ENCODE peak calls at places on chromosomes 11 and 22, in five cellular contexts. One of them, this sample, is unnamed.

GRCh38 chr11:66336234-66337102 is at the start of gene RIN1:
- DNase-seq in uterus: peak; percentile 65
- DNase-seq in stomach: peak; percentile 75
- DNase-seq in cardiac muscle cell: peak; percentile 96
- DNase-seq in tibial artery: no peak
- DNase-seq in this sample: no peak

GRCh38 chr11:97909544-97910394 is 1111.0 kb upstream of the CNTN5 start:
- DNase-seq in uterus: no peak
- DNase-seq in stomach: no peak
- DNase-seq in cardiac muscle cell: peak; percentile 83
- DNase-seq in tibial artery: no peak
- DNase-seq in this sample: no peak

GRCh38 chr11:117314840-117315239 is 1.2 kb downstream of the BACE1 start:
- DNase-seq in uterus: no peak
- DNase-seq in stomach: no peak
- DNase-seq in cardiac muscle cell: peak; percentile 25
- DNase-seq in tibial artery: no peak
- DNase-seq in this sample: no peak

GRCh38 chr11:117868815-117869642 is 7.4 kb downstream of the FXYD6 start:
- DNase-seq in uterus: no peak
- DNase-seq in stomach: no peak
- DNase-seq in cardiac muscle cell: no peak
- DNase-seq in tibial artery: no peak
- DNase-seq in this sample: peak; percentile 62

GRCh38 chr11:75186999-75187398 is 36.1 kb downstream of the SLCO2B1 start:
- DNase-seq in uterus: no peak
- DNase-seq in stomach: no peak
- DNase-seq in cardiac muscle cell: no peak
- DNase-seq in tibial artery: no peak
- DNase-seq in this sample: no peak

GRCh38 chr11:90556612-90557011 is 333.8 kb upstream of the CHORDC1 start:
- DNase-seq in uterus: no peak
- DNase-seq in stomach: no peak
- DNase-seq in cardiac muscle cell: no peak
- DNase-seq in tibial artery: no peak
- DNase-seq in this sample: no peak

GRCh38 chr11:75471134-75471943 is 38.3 kb upstream of the KLHL35 start:
- DNase-seq in uterus: no peak
- DNase-seq in stomach: no peak
- DNase-seq in cardiac muscle cell: no peak
- DNase-seq in tibial artery: no peak
- DNase-seq in this sample: peak; percentile 59

GRCh38 chr22:21000987-21001600 is 824 bp downstream of the THAP7 start:
- DNase-seq in uterus: no peak
- DNase-seq in stomach: no peak
- DNase-seq in cardiac muscle cell: no peak
- DNase-seq in tibial artery: no peak
- DNase-seq in this sample: no peak

GRCh38 chr11:12090061-12090572 is 20.3 kb upstream of the MICAL2 start:
- DNase-seq in uterus: no peak
- DNase-seq in stomach: no peak
- DNase-seq in cardiac muscle cell: peak; percentile 63
- DNase-seq in tibial artery: peak; percentile 61
- DNase-seq in this sample: no peak

GRCh38 chr22:20943104-20943933 is 23.7 kb upstream of the AIFM3 start:
- DNase-seq in uterus: no peak
- DNase-seq in stomach: no peak
- DNase-seq in cardiac muscle cell: no peak
- DNase-seq in tibial artery: no peak
- DNase-seq in this sample: no peak

GRCh38 chr11:76799061-76799804 is 16.1 kb downstream of the TSKU start:
- DNase-seq in uterus: peak; percentile 92
- DNase-seq in stomach: peak; percentile 86
- DNase-seq in cardiac muscle cell: peak; percentile 90
- DNase-seq in tibial artery: peak; percentile 90
- DNase-seq in this sample: peak; percentile 87

GRCh38 chr11:97109078-97109477 is 719.3 kb downstream of the JRKL start:
- DNase-seq in uterus: no peak
- DNase-seq in stomach: no peak
- DNase-seq in cardiac muscle cell: no peak
- DNase-seq in tibial artery: no peak
- DNase-seq in this sample: no peak

GRCh38 chr11:45658292-45658991 is 7.0 kb downstream of the CHST1 start:
- DNase-seq in uterus: peak; percentile 51
- DNase-seq in stomach: peak; percentile 34
- DNase-seq in cardiac muscle cell: peak; percentile 88
- DNase-seq in tibial artery: peak; percentile 90
- DNase-seq in this sample: peak; percentile 69

GRCh38 chr11:65555693-65556231 is 2.4 kb downstream of the LTBP3 start:
- DNase-seq in uterus: no peak
- DNase-seq in stomach: no peak
- DNase-seq in cardiac muscle cell: peak; percentile 81
- DNase-seq in tibial artery: peak; percentile 86
- DNase-seq in this sample: peak; percentile 45

GRCh38 chr22:38104084-38104483 is 6.4 kb downstream of the BAIAP2L2 start:
- DNase-seq in uterus: no peak
- DNase-seq in stomach: no peak
- DNase-seq in cardiac muscle cell: peak; percentile 33
- DNase-seq in tibial artery: no peak
- DNase-seq in this sample: no peak

GRCh38 chr22:20117656-20118571 is 888 bp upstream of the TRMT2A start:
- DNase-seq in uterus: no peak
- DNase-seq in stomach: no peak
- DNase-seq in cardiac muscle cell: peak; percentile 30
- DNase-seq in tibial artery: no peak
- DNase-seq in this sample: peak; percentile 34

GRCh38 chr22:22210375-22210774 is 34.2 kb upstream of the VPREB1 start:
- DNase-seq in uterus: no peak
- DNase-seq in stomach: no peak
- DNase-seq in cardiac muscle cell: peak; percentile 43
- DNase-seq in tibial artery: no peak
- DNase-seq in this sample: no peak

GRCh38 chr11:110362916-110363574 is 66.6 kb upstream of the RDX start:
- DNase-seq in uterus: no peak
- DNase-seq in stomach: peak; percentile 39
- DNase-seq in cardiac muscle cell: peak; percentile 30
- DNase-seq in tibial artery: no peak
- DNase-seq in this sample: peak; percentile 66

GRCh38 chr11:71370020-71370747 is 78.0 kb downstream of the DHCR7 start:
- DNase-seq in uterus: no peak
- DNase-seq in stomach: no peak
- DNase-seq in cardiac muscle cell: no peak
- DNase-seq in tibial artery: no peak
- DNase-seq in this sample: no peak

GRCh38 chr11:17328856-17329490 is 22.6 kb upstream of the NCR3LG1 start:
- DNase-seq in uterus: no peak
- DNase-seq in stomach: peak; percentile 46
- DNase-seq in cardiac muscle cell: no peak
- DNase-seq in tibial artery: no peak
- DNase-seq in this sample: peak; percentile 48

GRCh38 chr22:30217698-30218565 is 28.6 kb downstream of the LIF start:
- DNase-seq in uterus: no peak
- DNase-seq in stomach: no peak
- DNase-seq in cardiac muscle cell: no peak
- DNase-seq in tibial artery: peak; percentile 82
- DNase-seq in this sample: no peak

GRCh38 chr11:13174090-13174489 is 103.5 kb upstream of the BMAL1 start:
- DNase-seq in uterus: no peak
- DNase-seq in stomach: no peak
- DNase-seq in cardiac muscle cell: no peak
- DNase-seq in tibial artery: no peak
- DNase-seq in this sample: no peak

GRCh38 chr22:44211946-44212930 is 31.5 kb downstream of the PARVG start:
- DNase-seq in uterus: no peak
- DNase-seq in stomach: no peak
- DNase-seq in cardiac muscle cell: peak; percentile 49
- DNase-seq in tibial artery: no peak
- DNase-seq in this sample: no peak

GRCh38 chr22:20750461-20751184 is 23.3 kb upstream of the SERPIND1 start:
- DNase-seq in uterus: peak; percentile 66
- DNase-seq in stomach: peak; percentile 50
- DNase-seq in cardiac muscle cell: peak; percentile 84
- DNase-seq in tibial artery: peak; percentile 71
- DNase-seq in this sample: peak; percentile 49

GRCh38 chr11:45995342-45995734 is 72.9 kb downstream of the LARGE2 start:
- DNase-seq in uterus: no peak
- DNase-seq in stomach: no peak
- DNase-seq in cardiac muscle cell: no peak
- DNase-seq in tibial artery: no peak
- DNase-seq in this sample: no peak

GRCh38 chr11:45305874-45306623 is 19.9 kb upstream of the SYT13 start:
- DNase-seq in uterus: no peak
- DNase-seq in stomach: no peak
- DNase-seq in cardiac muscle cell: no peak
- DNase-seq in tibial artery: no peak
- DNase-seq in this sample: no peak

GRCh38 chr22:35102663-35103062 is 36.7 kb downstream of the ISX start:
- DNase-seq in uterus: no peak
- DNase-seq in stomach: no peak
- DNase-seq in cardiac muscle cell: peak; percentile 4
- DNase-seq in tibial artery: no peak
- DNase-seq in this sample: no peak

GRCh38 chr22:19942071-19942885 is 660 bp upstream of the TXNRD2 start:
- DNase-seq in uterus: peak; percentile 35
- DNase-seq in stomach: no peak
- DNase-seq in cardiac muscle cell: peak; percentile 80
- DNase-seq in tibial artery: peak; percentile 70
- DNase-seq in this sample: peak; percentile 56

GRCh38 chr22:25630446-25630845 is 66.0 kb downstream of the GRK3 start:
- DNase-seq in uterus: no peak
- DNase-seq in stomach: no peak
- DNase-seq in cardiac muscle cell: peak; percentile 50
- DNase-seq in tibial artery: no peak
- DNase-seq in this sample: no peak

GRCh38 chr11:12749442-12749841 is 75.2 kb downstream of the TEAD1 start:
- DNase-seq in uterus: no peak
- DNase-seq in stomach: no peak
- DNase-seq in cardiac muscle cell: no peak
- DNase-seq in tibial artery: no peak
- DNase-seq in this sample: no peak

GRCh38 chr22:30562391-30562790 is 12.1 kb downstream of the GAL3ST1 start:
- DNase-seq in uterus: no peak
- DNase-seq in stomach: no peak
- DNase-seq in cardiac muscle cell: no peak
- DNase-seq in tibial artery: no peak
- DNase-seq in this sample: no peak

DNA sequence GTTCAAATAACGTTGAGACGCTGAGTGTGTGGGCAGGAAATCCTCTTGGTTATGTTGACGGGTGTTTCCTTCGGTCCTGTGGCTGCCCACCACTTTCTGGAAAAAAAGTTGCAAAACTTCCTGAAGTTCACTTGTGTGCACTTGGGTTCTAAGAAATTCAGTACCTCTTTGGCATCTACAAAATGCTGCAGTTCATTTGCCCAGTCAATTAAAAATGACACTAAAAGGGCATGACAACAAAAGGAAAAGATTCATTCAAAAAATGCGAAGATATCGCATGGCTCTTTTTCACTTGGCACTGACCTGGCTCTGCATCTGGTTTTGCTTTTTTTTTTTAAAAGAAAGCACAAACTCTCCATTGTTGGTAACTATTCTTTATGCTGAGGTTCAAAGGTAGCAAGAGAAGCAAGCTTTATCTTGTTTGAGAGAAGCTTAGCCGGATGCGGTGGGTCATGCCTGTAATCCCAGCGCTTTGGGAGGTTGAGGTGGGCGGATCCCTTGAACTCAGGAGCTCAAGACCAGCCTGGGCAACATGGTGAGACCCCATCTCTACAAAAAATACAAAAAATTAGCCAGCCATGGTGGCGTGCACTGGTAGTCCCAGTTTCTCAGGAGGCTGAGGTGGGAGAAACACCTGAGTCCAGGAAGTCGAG is 10.6 kb upstream of the XBP1 start:
- DNase-seq in uterus: no peak
- DNase-seq in stomach: no peak
- DNase-seq in cardiac muscle cell: peak; percentile 45
- DNase-seq in tibial artery: peak; percentile 48
- DNase-seq in this sample: no peak
- H3K27ac ChIP-seq in uterus: peak overlapping the region; percentile 82
- H3K27ac ChIP-seq in stomach: peak overlapping the region; percentile 79
- H3K27ac ChIP-seq in cardiac muscle cell: no peak overlapping the region
- H3K27ac ChIP-seq in tibial artery: no peak overlapping the region
- H3K27ac ChIP-seq in this sample: no peak overlapping the region

GRCh38 chr22:40425082-40425481 is 54.7 kb downstream of the SGSM3 start:
- DNase-seq in uterus: no peak
- DNase-seq in stomach: no peak
- DNase-seq in cardiac muscle cell: no peak
- DNase-seq in tibial artery: no peak
- DNase-seq in this sample: no peak

GRCh38 chr22:40429481-40429880 is 59.1 kb downstream of the SGSM3 start:
- DNase-seq in uterus: no peak
- DNase-seq in stomach: no peak
- DNase-seq in cardiac muscle cell: no peak
- DNase-seq in tibial artery: peak; percentile 51
- DNase-seq in this sample: no peak

GRCh38 chr22:40428796-40429195 is 58.4 kb downstream of the SGSM3 start:
- DNase-seq in uterus: no peak
- DNase-seq in stomach: no peak
- DNase-seq in cardiac muscle cell: no peak
- DNase-seq in tibial artery: peak; percentile 11
- DNase-seq in this sample: no peak

GRCh38 chr22:40423882-40424640 is 53.7 kb downstream of the SGSM3 start:
- DNase-seq in uterus: no peak
- DNase-seq in stomach: no peak
- DNase-seq in cardiac muscle cell: no peak
- DNase-seq in tibial artery: no peak
- DNase-seq in this sample: no peak

GRCh38 chr22:40426671-40427070 is 56.3 kb downstream of the SGSM3 start:
- DNase-seq in uterus: no peak
- DNase-seq in stomach: no peak
- DNase-seq in cardiac muscle cell: no peak
- DNase-seq in tibial artery: peak; percentile 44
- DNase-seq in this sample: no peak
- H3K27ac ChIP-seq in uterus: no peak overlapping the region
- H3K27ac ChIP-seq in stomach: peak overlapping the region; percentile 23
- H3K27ac ChIP-seq in cardiac muscle cell: no peak overlapping the region
- H3K27ac ChIP-seq in tibial artery: no peak overlapping the region
- H3K27ac ChIP-seq in this sample: no peak overlapping the region

GRCh38 chr11:63609971-63610580 is 4.2 kb downstream of the PLAAT3 start:
- DNase-seq in uterus: no peak
- DNase-seq in stomach: peak; percentile 16
- DNase-seq in cardiac muscle cell: no peak
- DNase-seq in tibial artery: peak; percentile 41
- DNase-seq in this sample: no peak
- H3K27ac ChIP-seq in uterus: peak overlapping the region; percentile 10
- H3K27ac ChIP-seq in stomach: no peak overlapping the region
- H3K27ac ChIP-seq in cardiac muscle cell: no peak overlapping the region
- H3K27ac ChIP-seq in tibial artery: peak overlapping the region; percentile 36
- H3K27ac ChIP-seq in this sample: peak overlapping the region; percentile 13

DNA sequence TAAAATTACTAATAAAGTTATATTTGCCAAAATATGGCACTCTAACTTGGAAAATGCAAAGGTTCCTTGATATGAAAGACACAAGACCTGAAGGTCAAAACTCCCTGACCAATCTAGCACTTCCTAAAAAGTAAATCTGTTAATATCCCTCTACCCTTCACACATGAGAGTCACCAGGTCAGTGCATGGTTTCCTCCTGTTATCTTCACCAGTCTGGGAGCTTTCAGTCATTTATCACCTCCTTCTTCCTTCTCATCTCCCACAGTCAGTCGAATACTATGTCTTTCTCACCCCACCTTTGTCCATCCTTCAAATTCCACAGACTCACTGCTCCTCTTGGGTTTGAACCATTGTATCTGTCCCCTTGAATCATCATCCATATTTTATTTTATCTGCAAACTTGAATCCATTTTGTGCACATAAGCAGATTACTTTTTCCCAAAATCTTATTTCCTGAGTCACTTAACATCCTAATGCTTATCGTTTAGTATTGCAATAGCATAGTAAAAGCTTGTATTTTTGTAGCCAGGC is 2.6 kb downstream of the HBE1 start:
- DNase-seq in uterus: no peak
- DNase-seq in stomach: no peak
- DNase-seq in cardiac muscle cell: no peak
- DNase-seq in tibial artery: no peak
- DNase-seq in this sample: no peak
- H3K27ac ChIP-seq in uterus: no peak overlapping the region
- H3K27ac ChIP-seq in stomach: no peak overlapping the region
- H3K27ac ChIP-seq in cardiac muscle cell: no peak overlapping the region
- H3K27ac ChIP-seq in tibial artery: no peak overlapping the region
- H3K27ac ChIP-seq in this sample: no peak overlapping the region

This sample was measured in thyroid gland.